ENCODE peak calls at places on chromosomes 12 and 14, in eight cellular contexts. U, I, T, P, F, V, Q and L are unnamed samples.

GRCh38 chr12:28351414-28351813 is 161.2 kb downstream of the CCDC91 start:
- DNase-seq in U (no peak), I (no peak), T (no peak), P (no peak), F (no peak), V (no peak), Q (no peak), L (no peak)

GRCh38 chr14:88005050-88005481 is at the start of gene GPR65:
- DNase-seq in U (no peak), I (no peak), T (peak), P (no peak), F (no peak), V (peak), Q (peak), L (no peak)

GRCh38 chr12:1912580-1913376 is 5.7 kb downstream of the CACNA2D4 start:
- DNase-seq in U (no peak), I (no peak), T (no peak), P (peak), F (no peak), V (no peak), Q (peak), L (no peak)

GRCh38 chr12:15770581-15770980 is 18.6 kb downstream of the EPS8 start:
- DNase-seq in U (no peak), I (no peak), T (no peak), P (no peak), F (no peak), V (no peak), Q (no peak), L (no peak)

GRCh38 chr12:47790676-47791350 is 17.8 kb downstream of the SLC48A1 start:
- DNase-seq in U (no peak), I (no peak), T (no peak), P (no peak), F (no peak), V (no peak), Q (no peak), L (no peak)

GRCh38 chr12:133202493-133203343 is 21.4 kb downstream of the ZNF268 start:
- DNase-seq in U (no peak), I (no peak), T (no peak), P (no peak), F (peak), V (no peak), Q (no peak), L (no peak)

GRCh38 chr12:20450591-20450990 is 82.3 kb downstream of the PDE3A start:
- DNase-seq in U (no peak), I (no peak), T (no peak), P (no peak), F (no peak), V (no peak), Q (no peak), L (no peak)

GRCh38 chr14:60251877-60252276 is 2.9 kb downstream of the PPM1A start:
- DNase-seq in U (no peak), I (no peak), T (no peak), P (no peak), F (no peak), V (no peak), Q (no peak), L (no peak)

GRCh38 chr14:99753225-99754140 is 39.7 kb upstream of the EML1 start:
- DNase-seq in U (no peak), I (no peak), T (no peak), P (no peak), F (no peak), V (no peak), Q (no peak), L (no peak)

GRCh38 chr12:27573972-27574371 is 50.0 kb downstream of the PPFIBP1 start:
- DNase-seq in U (peak), I (no peak), T (no peak), P (no peak), F (peak), V (no peak), Q (no peak), L (no peak)

DNA sequence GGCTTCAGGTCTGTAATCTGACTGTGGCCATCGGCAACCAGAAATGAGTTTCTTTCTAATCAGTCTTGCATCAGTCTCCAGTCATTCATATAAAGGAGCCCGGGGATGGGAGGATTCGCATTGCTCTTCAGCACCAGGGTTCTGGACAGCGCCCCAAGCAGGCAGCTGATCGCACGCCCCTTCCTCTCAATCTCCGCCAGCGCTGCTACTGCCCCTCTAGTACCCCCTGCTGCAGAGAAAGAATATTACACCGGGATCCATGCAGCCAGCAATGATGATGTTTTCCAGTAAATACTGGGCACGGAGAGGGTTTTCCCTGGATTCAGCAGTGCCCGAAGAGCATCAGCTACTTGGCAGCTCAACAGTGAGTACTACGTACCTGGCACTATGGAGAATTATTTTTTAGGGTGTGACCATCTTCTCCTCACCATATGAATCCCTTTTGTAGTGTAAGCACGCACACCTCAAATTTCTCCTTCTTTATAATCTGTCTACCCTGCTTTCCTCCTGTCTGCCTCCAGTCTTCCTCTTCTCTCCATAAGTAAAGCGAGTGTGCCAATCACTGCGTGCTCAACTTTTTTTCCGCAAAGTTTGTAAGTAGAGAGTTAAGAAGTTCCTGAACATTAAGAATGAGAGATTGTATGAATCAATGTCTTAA is at the start of gene TPH2:
- DNase-seq in U (no peak), I (peak), T (peak), P (peak), F (peak), V (peak), Q (peak), L (peak)
- TF ChIP-seq CTCF in U (peak), I (peak), T (peak), P (peak), F (peak), V (peak), Q (peak), L (peak)

GRCh38 chr14:23362200-23362599 is 2.8 kb downstream of the EFS start:
- DNase-seq in U (no peak), I (no peak), T (no peak), P (no peak), F (peak), V (no peak), Q (no peak), L (no peak)
- TF ChIP-seq CTCF in U (peak), I (no peak), T (no peak), P (peak), F (peak), V (no peak), Q (no peak), L (no peak)

GRCh38 chr12:9149372-9149771 is 33.7 kb upstream of the A2M start:
- DNase-seq in U (no peak), I (no peak), T (no peak), P (no peak), F (no peak), V (peak), Q (no peak), L (no peak)
- TF ChIP-seq CTCF in U (no peak), I (no peak), T (no peak), P (no peak), F (no peak), V (peak), Q (no peak), L (no peak)

GRCh38 chr12:123748171-123748570 is 13.9 kb upstream of the DNAH10 start:
- DNase-seq in U (no peak), I (no peak), T (no peak), P (no peak), F (no peak), V (no peak), Q (no peak), L (no peak)

GRCh38 chr12:123747309-123747708 is 14.8 kb upstream of the DNAH10 start:
- DNase-seq in U (no peak), I (no peak), T (no peak), P (no peak), F (no peak), V (no peak), Q (no peak), L (no peak)

GRCh38 chr12:123743002-123743401 is 19.1 kb upstream of the DNAH10 start:
- DNase-seq in U (no peak), I (no peak), T (no peak), P (peak), F (no peak), V (peak), Q (no peak), L (no peak)

GRCh38 chr12:123741937-123742572 is 20.0 kb upstream of the DNAH10 start:
- DNase-seq in U (no peak), I (no peak), T (no peak), P (peak), F (no peak), V (peak), Q (peak), L (no peak)

DNA sequence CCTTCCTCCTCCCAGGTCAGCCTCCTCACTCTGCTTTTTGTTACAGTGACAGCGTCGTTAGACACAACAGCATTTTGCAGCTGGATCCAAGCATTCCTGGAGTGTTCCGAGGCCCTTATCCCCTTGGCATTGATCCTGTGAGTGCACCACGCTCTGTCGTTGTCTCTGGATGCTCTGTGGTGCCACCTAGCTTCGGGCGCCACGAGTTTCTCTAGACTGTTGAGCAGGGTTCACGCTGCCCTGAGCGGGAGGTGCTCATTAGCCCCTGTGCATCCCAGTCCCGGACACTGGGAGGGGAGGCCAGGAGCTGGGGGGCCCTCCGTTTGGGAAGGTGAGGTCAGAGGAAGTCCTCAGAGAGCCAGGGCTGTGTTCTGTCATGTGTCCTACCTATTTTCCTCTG is 17.3 kb upstream of the DNAH10 start:
- DNase-seq in U (no peak), I (no peak), T (no peak), P (no peak), F (no peak), V (peak), Q (no peak), L (no peak)
- TF ChIP-seq CTCF in U (peak), I (no peak), T (no peak), P (no peak), F (peak), V (no peak), Q (no peak), L (peak)

DNA sequence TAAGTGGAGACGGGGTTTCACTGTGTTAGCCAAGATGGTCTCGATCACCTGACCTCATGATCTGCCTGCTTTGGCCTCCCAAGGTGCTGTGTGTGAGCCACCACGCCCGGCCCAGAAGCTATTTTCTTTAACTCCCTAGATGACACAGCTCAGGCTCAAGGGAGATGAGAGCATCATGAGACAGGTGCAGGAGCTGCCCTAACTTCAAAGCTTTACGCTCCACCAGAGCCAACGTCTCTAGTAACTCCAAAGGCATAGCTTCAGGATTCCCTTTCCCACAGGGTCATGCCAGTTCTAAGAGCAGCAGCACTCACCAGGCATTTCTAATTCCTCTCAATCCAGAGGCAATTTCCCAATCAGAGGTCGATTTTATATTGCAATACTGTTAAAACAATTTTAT is 21.0 kb downstream of the NDUFA12 start:
- DNase-seq in U (no peak), I (no peak), T (no peak), P (no peak), F (no peak), V (no peak), Q (no peak), L (no peak)
- TF ChIP-seq CTCF in U (no peak), I (no peak), T (no peak), P (no peak), F (no peak), V (no peak), Q (no peak), L (no peak)